ENCODE peak calls at places on chromosomes 11 and 22, in seven cellular contexts. E, F, V, R, Z, X and N are unnamed samples.
A peak's percentile ranks its signal among the peaks of the same experiment; 100 is the strongest.

GRCh38 chr22:47190276-47190956 is 428.0 kb downstream of the TBC1D22A start:
- DNase-seq in F (no peak), V (no peak), X (no peak), Z (no peak), R (no peak), E (no peak), N (peak; percentile 41)

GRCh38 chr11:8671242-8671641 is 11.2 kb downstream of the TRIM66 start:
- DNase-seq in Z (peak; percentile 94), R (peak; percentile 30), V (no peak), X (peak; percentile 37), F (no peak), E (peak; percentile 98), N (no peak)

GRCh38 chr11:3022300-3022967 is 30.3 kb upstream of the NAP1L4 start:
- DNase-seq in V (no peak), Z (peak; percentile 88), X (no peak), E (no peak), F (no peak), R (no peak), N (no peak)

GRCh38 chr11:33885338-33886005 is 6.4 kb downstream of the LMO2 start:
- DNase-seq in F (no peak), R (no peak), X (no peak), E (no peak), V (no peak), Z (no peak), N (no peak)

GRCh38 chr22:44378380-44378779 is 65.6 kb upstream of the SHISAL1 start:
- DNase-seq in F (no peak), E (no peak), Z (no peak), X (no peak), V (no peak), R (no peak), N (no peak)

GRCh38 chr11:78427615-78428272 is 10.1 kb upstream of the GAB2 start:
- DNase-seq in V (no peak), X (no peak), E (no peak), F (no peak), R (no peak), Z (no peak), N (no peak)

GRCh38 chr11:89441606-89442005 is 49.6 kb downstream of the NOX4 start:
- DNase-seq in R (no peak), E (no peak), F (no peak), X (no peak), V (no peak), Z (no peak), N (no peak)

GRCh38 chr22:23163665-23164064 is 16.6 kb upstream of the BCR start:
- DNase-seq in V (peak; percentile 95), X (no peak), R (peak; percentile 37), E (no peak), Z (no peak), F (no peak), N (no peak)

GRCh38 chr22:45159652-45160462 is 3.9 kb upstream of the NUP50 start:
- DNase-seq in F (no peak), X (no peak), Z (peak; percentile 68), E (no peak), R (peak; percentile 60), V (no peak), N (no peak)

GRCh38 chr11:86637976-86638375 is 34.4 kb downstream of the ME3 start:
- DNase-seq in E (no peak), V (no peak), F (no peak), Z (no peak), R (no peak), X (no peak), N (no peak)

GRCh38 chr11:73298233-73298632 is 9.8 kb upstream of the ARHGEF17 start:
- DNase-seq in F (no peak), R (no peak), X (no peak), V (no peak), E (no peak), Z (no peak), N (no peak)

GRCh38 chr11:2699185-2699530 is 636 bp downstream of the KCNQ1OT1 start:
- DNase-seq in E (no peak), V (no peak), R (peak; percentile 44), X (no peak), F (no peak), Z (no peak), N (peak; percentile 56)

GRCh38 chr11:105236631-105237030 is 97.1 kb upstream of the CARD18 start:
- DNase-seq in X (no peak), V (no peak), Z (peak; percentile 68), F (no peak), E (peak; percentile 78), R (no peak), N (no peak)

GRCh38 chr11:86484164-86484794 is 109.6 kb downstream of the CCDC81 start:
- DNase-seq in E (peak; percentile 89), V (no peak), Z (peak; percentile 86), R (peak; percentile 17), F (peak; percentile 90), X (peak; percentile 61), N (no peak)

GRCh38 chr11:10524471-10524870 is 16.5 kb downstream of the RNF141 start:
- DNase-seq in E (no peak), X (no peak), R (no peak), Z (no peak), V (no peak), F (no peak), N (no peak)

GRCh38 chr22:50274311-50274710 is 4.1 kb upstream of the MAPK11 start:
- DNase-seq in V (peak; percentile 57), F (no peak), E (no peak), Z (peak; percentile 70), R (peak; percentile 72), X (no peak), N (no peak)

GRCh38 chr11:123063396-123064267 is 1.7 kb upstream of the HSPA8 start:
- DNase-seq in X (no peak), R (peak; percentile 60), Z (peak; percentile 74), F (no peak), V (peak; percentile 25), E (no peak), N (no peak)

GRCh38 chr11:119663279-119663678 is 65.7 kb downstream of the NECTIN1 start:
- DNase-seq in E (no peak), Z (no peak), F (no peak), R (no peak), X (no peak), V (no peak), N (no peak)

GRCh38 chr11:70473186-70473872 is 75.0 kb downstream of the CTTN start:
- DNase-seq in F (no peak), V (no peak), E (no peak), X (no peak), Z (no peak), R (no peak), N (no peak)

GRCh38 chr11:117421041-117421440 is 93.4 kb downstream of the CEP164 start:
- DNase-seq in R (no peak), E (no peak), X (no peak), Z (no peak), F (no peak), V (no peak), N (no peak)

GRCh38 chr11:70467196-70468085 is 69.1 kb downstream of the CTTN start:
- DNase-seq in Z (peak; percentile 61), V (peak; percentile 50), R (peak; percentile 70), X (peak; percentile 17), F (peak; percentile 35), E (no peak), N (peak; percentile 66)

GRCh38 chr11:70472240-70472639 is 73.9 kb downstream of the CTTN start:
- DNase-seq in V (no peak), E (no peak), Z (no peak), F (no peak), R (no peak), X (no peak), N (no peak)

GRCh38 chr11:107576497-107577086 is 11.1 kb upstream of the ALKBH8 start:
- DNase-seq in V (no peak), F (no peak), Z (peak; percentile 66), E (no peak), R (peak; percentile 69), X (no peak), N (no peak)

GRCh38 chr22:45164217-45165123 is 745 bp downstream of the NUP50 start:
- DNase-seq in F (no peak), R (peak; percentile 40), X (no peak), V (no peak), E (no peak), Z (peak; percentile 41), N (peak; percentile 55)

GRCh38 chr22:48682517-48682916 is 1145.2 kb downstream of the BRD1 start:
- DNase-seq in Z (no peak), V (no peak), X (no peak), F (no peak), E (no peak), R (no peak), N (no peak)

DNA sequence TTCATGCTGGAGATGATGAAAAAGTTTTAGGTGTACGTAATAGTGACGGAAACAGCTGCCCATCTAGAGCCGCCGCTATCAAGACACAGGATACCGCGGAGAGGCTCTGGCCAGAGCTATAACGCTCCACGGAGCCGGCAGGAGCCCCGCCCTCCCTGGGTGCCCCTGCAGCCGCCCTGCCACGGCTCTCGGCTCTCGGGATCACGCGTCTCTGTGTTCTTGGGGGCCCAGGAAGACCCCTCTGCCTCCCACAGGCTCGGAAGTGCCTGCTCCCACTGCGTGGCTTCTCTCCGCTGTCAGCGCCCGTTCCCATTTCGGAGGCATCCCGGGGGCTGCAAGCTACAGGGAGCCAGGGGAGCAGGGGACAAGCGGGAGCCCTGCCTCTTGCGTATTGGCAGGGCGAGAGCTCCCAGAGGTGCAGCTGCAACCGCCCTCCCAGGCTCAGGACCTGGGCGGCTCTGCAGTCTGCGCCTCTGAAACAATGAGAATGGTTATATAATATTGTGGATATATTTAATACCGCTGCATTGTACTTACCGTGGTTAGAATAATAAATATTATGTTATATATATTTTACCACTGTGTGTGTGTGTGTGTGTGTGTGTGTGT is 13.7 kb downstream of the GLYATL2 start:
- DNase-seq in X (no peak), R (no peak), E (no peak), F (no peak), Z (peak; percentile 2), V (no peak), N (no peak)
- H3K4me3 ChIP-seq in X (no peak overlapping the region), R (no peak overlapping the region), E (no peak overlapping the region), F (peak overlapping the region; percentile 21), Z (no peak overlapping the region), V (no peak overlapping the region), N (no peak overlapping the region)

DNA sequence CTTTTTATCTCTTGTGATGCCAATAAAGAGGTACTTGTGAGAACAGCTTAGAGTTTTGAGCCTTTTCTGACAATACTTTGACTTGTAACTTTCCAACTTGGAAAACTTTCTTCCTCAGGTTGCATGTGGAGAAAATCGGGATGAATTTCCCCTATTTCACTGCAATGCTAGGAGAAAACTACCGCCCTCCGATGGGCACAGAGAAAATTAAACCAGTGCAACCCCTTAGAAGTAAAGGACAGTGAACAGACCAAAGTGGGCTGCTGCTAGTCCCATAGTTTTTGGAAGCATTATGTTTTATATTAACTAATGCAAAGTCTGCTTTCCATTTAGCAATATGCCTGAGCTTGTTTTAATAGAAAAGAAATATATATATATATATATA is 195.5 kb upstream of the RAG2 start:
- DNase-seq in R (peak; percentile 5), X (no peak), E (no peak), Z (no peak), F (no peak), V (no peak), N (no peak)
- TF ChIP-seq CTCF in R (no peak), X (no peak), E (peak; percentile 29), Z (peak; percentile 26), F (peak; percentile 22), V (no peak), N (no peak)

GRCh38 chr22:37657590-37658132 is 862 bp upstream of the PDXP start:
- DNase-seq in R (no peak), Z (no peak), X (no peak), F (no peak), V (no peak), E (no peak), N (no peak)
- H3K4me3 ChIP-seq in R (no peak overlapping the region), Z (peak overlapping the region; percentile 41), X (peak overlapping the region; percentile 71), F (peak overlapping the region; percentile 88), V (peak overlapping the region; percentile 62), E (peak overlapping the region; percentile 46), N (peak overlapping the region; percentile 48)

GRCh38 chr11:112453601-112454577 is 193.2 kb upstream of the PLET1 start:
- DNase-seq in R (peak; percentile 59), F (no peak), E (no peak), X (no peak), V (peak; percentile 10), Z (peak; percentile 52), N (peak; percentile 55)
- TF ChIP-seq CTCF in R (peak; percentile 28), F (peak; percentile 40), E (peak; percentile 49), X (peak; percentile 37), V (no peak), Z (peak; percentile 55), N (peak; percentile 44)